ENCODE peak calls at places on chromosome 21, in nine cellular contexts. G is foreskin fibroblast; Z is endothelial cell; C is GM10248; L is Right ventricle myocardium superior; N is activated CD4-positive, CD25-positive, alpha-beta regulatory T cell; M is stimulated activated CD8-positive, alpha-beta memory T cell treated with anti-CD3 and anti-CD28 coated beads, Interleukin-4, amount 100 ng/mL, for 1 hour; F is IMR-90; H is head of caudate nucleus. R is an unnamed sample.

GRCh38 chr21:28239345-28239744 is 753.3 kb downstream of the LTN1 start:
- DNase-seq in G (no peak), C (no peak), Z (no peak), N (no peak), H (no peak), L (peak; percentile 82), F (no peak), M (no peak), R (no peak)

GRCh38 chr21:41580758-41581554 is 73.0 kb upstream of the TMPRSS2 start:
- DNase-seq in M (no peak), N (no peak), H (no peak), C (no peak), F (no peak), L (no peak), G (no peak), Z (no peak), R (no peak)

GRCh38 chr21:44713130-44713529 is 1.8 kb upstream of the TSPEAR start:
- DNase-seq in C (no peak), H (no peak), N (no peak), F (no peak), Z (no peak), G (no peak), M (no peak), L (no peak), R (peak; percentile 7)

GRCh38 chr21:44353200-44353970 is at the start of gene TRPM2:
- DNase-seq in C (peak; percentile 55), M (no peak), Z (no peak), F (no peak), N (no peak), L (peak; percentile 86), H (no peak), G (peak; percentile 25), R (peak; percentile 91)

GRCh38 chr21:30714946-30715345 is 3.6 kb downstream of the KRTAP21-3 start:
- DNase-seq in N (no peak), H (no peak), L (no peak), F (no peak), M (no peak), Z (no peak), G (no peak), C (no peak), R (no peak)

GRCh38 chr21:26212220-26212619 is 41.6 kb upstream of the APP start:
- DNase-seq in F (no peak), C (no peak), M (no peak), Z (no peak), L (no peak), G (no peak), N (no peak), H (no peak), R (no peak)

GRCh38 chr21:33712022-33712803 is 69.9 kb downstream of the ITSN1 start:
- DNase-seq in M (no peak), L (no peak), G (no peak), N (no peak), Z (no peak), C (no peak), H (no peak), F (no peak), R (no peak)

GRCh38 chr21:35113064-35113463 is 64.0 kb upstream of the RUNX1 start:
- DNase-seq in N (no peak), H (no peak), M (no peak), C (no peak), G (peak; percentile 53), L (no peak), F (peak; percentile 89), Z (no peak), R (no peak)

GRCh38 chr21:23801292-23801691 is 1806.0 kb downstream of the MRPL39 start:
- DNase-seq in M (no peak), H (no peak), F (no peak), C (no peak), L (no peak), N (no peak), G (no peak), Z (no peak), R (no peak)

GRCh38 chr21:26140185-26140584 is 30.4 kb downstream of the APP start:
- DNase-seq in H (no peak), L (peak; percentile 59), F (peak; percentile 99), N (no peak), G (peak; percentile 94), M (no peak), C (no peak), Z (no peak), R (no peak)

GRCh38 chr21:34933609-34934345 is 115.3 kb downstream of the RUNX1 start:
- DNase-seq in Z (no peak), N (no peak), M (no peak), L (no peak), F (no peak), C (peak; percentile 41), G (no peak), H (no peak), R (no peak)

GRCh38 chr21:43600642-43601397 is 58.5 kb downstream of the HSF2BP start:
- DNase-seq in C (no peak), G (peak; percentile 68), M (no peak), N (no peak), Z (no peak), F (peak; percentile 95), H (no peak), L (no peak), R (no peak)

GRCh38 chr21:37970548-37970947 is 54.3 kb upstream of the KCNJ6 start:
- DNase-seq in C (no peak), F (no peak), L (no peak), G (no peak), H (no peak), M (no peak), Z (no peak), N (no peak), R (no peak)

GRCh38 chr21:43988016-43988415 is 24.1 kb upstream of the TRAPPC10 start:
- DNase-seq in C (no peak), G (no peak), L (peak; percentile 20), F (no peak), N (no peak), H (no peak), M (no peak), Z (no peak), R (no peak)

GRCh38 chr21:15557925-15558324 is 171.9 kb upstream of the USP25 start:
- DNase-seq in Z (no peak), F (no peak), L (no peak), C (no peak), M (no peak), N (no peak), G (no peak), H (no peak), R (no peak)

GRCh38 chr21:44836666-44837471 is 19.0 kb upstream of the SUMO3 start:
- DNase-seq in G (no peak), F (no peak), C (no peak), L (no peak), H (no peak), Z (no peak), N (no peak), M (no peak), R (no peak)

GRCh38 chr21:33847586-33848251 is 67.9 kb downstream of the ATP5PO start:
- DNase-seq in C (no peak), F (no peak), G (no peak), H (no peak), Z (no peak), M (no peak), N (no peak), L (no peak), R (no peak)

GRCh38 chr21:41482980-41483379 is 25.0 kb downstream of the TMPRSS2 start:
- DNase-seq in H (no peak), L (no peak), Z (no peak), M (no peak), G (no peak), N (no peak), F (no peak), C (no peak), R (no peak)

GRCh38 chr21:42047821-42048613 is 23.1 kb upstream of the UMODL1 start:
- DNase-seq in F (peak; percentile 99), N (no peak), C (no peak), L (peak; percentile 47), Z (no peak), H (no peak), G (peak; percentile 93), M (no peak), R (no peak)

GRCh38 chr21:45724994-45725843 is 81.7 kb downstream of the PCBP3 start:
- DNase-seq in F (no peak), Z (no peak), M (no peak), N (no peak), C (no peak), H (no peak), G (no peak), L (no peak), R (no peak)

GRCh38 chr21:42741056-42741455 is 87.6 kb downstream of the PDE9A start:
- DNase-seq in N (no peak), Z (no peak), F (no peak), G (no peak), H (no peak), C (no peak), L (no peak), M (no peak), R (no peak)

GRCh38 chr21:38950388-38951094 is 144.8 kb downstream of the ETS2 start:
- DNase-seq in F (peak; percentile 49), Z (no peak), N (no peak), H (no peak), L (no peak), C (no peak), G (peak; percentile 71), M (no peak), R (no peak)

GRCh38 chr21:45943630-45944540 is 37.7 kb upstream of the COL6A1 start:
- DNase-seq in C (no peak), H (no peak), L (no peak), Z (no peak), F (no peak), G (no peak), N (no peak), M (no peak), R (peak; percentile 43)

GRCh38 chr21:29892379-29892778 is 47.4 kb downstream of the GRIK1 start:
- DNase-seq in G (no peak), C (no peak), F (no peak), H (no peak), N (no peak), L (no peak), M (no peak), Z (no peak), R (no peak)